ENCODE peak calls at places on chromosomes 13 and 19, in four cellular contexts. I is HFF-Myc, M is tibial nerve, D is lung. G is an unnamed sample.

GRCh38 chr13:51541809-51542258 is 42.4 kb upstream of the WDFY2 start:
- DNase-seq in I (no peak), M (no peak), D (no peak), G (no peak)

GRCh38 chr13:30308548-30308947 is 1.2 kb upstream of the KATNAL1 start:
- DNase-seq in I (no peak), M (no peak), D (peak; percentile 59), G (no peak)

GRCh38 chr19:18239303-18239702 is 13.1 kb upstream of the PDE4C start:
- DNase-seq in I (no peak), M (no peak), D (no peak), G (no peak)

GRCh38 chr19:2554856-2555255 is 78.9 kb downstream of the GADD45B start:
- DNase-seq in I (no peak), M (no peak), D (no peak), G (peak; percentile 50)

GRCh38 chr13:97226788-97227627 is 4.9 kb downstream of the MBNL2 start:
- DNase-seq in I (no peak), M (no peak), D (no peak), G (no peak)

GRCh38 chr13:97212540-97213146 is 9.5 kb upstream of the MBNL2 start:
- DNase-seq in I (no peak), M (no peak), D (no peak), G (no peak)

GRCh38 chr13:112725346-112726017 is 35.6 kb downstream of the ATP11A start:
- DNase-seq in I (no peak), M (no peak), D (no peak), G (no peak)

GRCh38 chr13:74794147-74794546 is 659.9 kb upstream of the KLF12 start:
- DNase-seq in I (no peak), M (no peak), D (no peak), G (no peak)

GRCh38 chr13:101838305-101838835 is 385.9 kb downstream of the ITGBL1 start:
- DNase-seq in I (no peak), M (no peak), D (no peak), G (no peak)

GRCh38 chr13:39656325-39656677 is 839 bp downstream of the COG6 start:
- DNase-seq in I (no peak), M (no peak), D (no peak), G (no peak)

GRCh38 chr13:77310579-77311279 is 16.2 kb downstream of the MYCBP2 start:
- DNase-seq in I (no peak), M (no peak), D (no peak), G (no peak)

GRCh38 chr13:39326471-39326870 is 276.5 kb downstream of the LHFPL6 start:
- DNase-seq in I (no peak), M (no peak), D (no peak), G (no peak)

GRCh38 chr19:3609779-3610719 is 3.4 kb upstream of the TBXA2R start:
- DNase-seq in I (no peak), M (no peak), D (no peak), G (no peak)

DNA sequence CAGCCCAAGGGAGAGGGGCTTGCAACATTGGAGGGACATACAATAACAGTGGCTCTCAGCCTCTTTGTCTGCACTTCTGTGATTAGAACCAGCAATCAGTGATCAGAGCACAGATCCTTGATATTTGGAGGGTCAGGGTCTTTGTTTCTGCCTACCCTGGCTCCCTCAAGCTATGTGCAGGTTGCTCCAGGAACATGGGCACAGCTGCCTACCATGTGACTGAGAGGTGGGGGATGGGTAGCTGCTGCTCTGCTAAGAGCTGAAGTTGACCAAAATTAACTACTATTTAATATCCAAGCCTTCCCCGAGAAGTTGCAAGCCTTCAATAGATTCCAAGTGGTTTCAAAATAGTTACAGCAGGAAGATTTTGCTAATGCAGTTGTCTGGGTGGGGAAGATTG is 202.6 kb downstream of the ZIC5 start:
- DNase-seq in I (no peak), M (no peak), D (no peak), G (no peak)
- TF ChIP-seq CTCF in I (no peak), M (no peak), D (no peak), G (no peak)

GRCh38 chr19:5567360-5567970 is at the start of gene TINCR:
- DNase-seq in I (no peak), M (no peak), D (no peak), G (no peak)
- TF ChIP-seq CTCF in I (no peak), M (no peak), D (no peak), G (peak; percentile 21)

GRCh38 chr19:50878851-50879250 is 5.6 kb downstream of the KLK2 start:
- DNase-seq in I (no peak), M (no peak), D (no peak), G (no peak)

GRCh38 chr19:50880241-50880640 is 7.0 kb downstream of the KLK2 start:
- DNase-seq in I (no peak), M (no peak), D (no peak), G (no peak)

GRCh38 chr19:50877338-50877737 is 4.1 kb downstream of the KLK2 start:
- DNase-seq in I (no peak), M (no peak), D (no peak), G (no peak)

DNA sequence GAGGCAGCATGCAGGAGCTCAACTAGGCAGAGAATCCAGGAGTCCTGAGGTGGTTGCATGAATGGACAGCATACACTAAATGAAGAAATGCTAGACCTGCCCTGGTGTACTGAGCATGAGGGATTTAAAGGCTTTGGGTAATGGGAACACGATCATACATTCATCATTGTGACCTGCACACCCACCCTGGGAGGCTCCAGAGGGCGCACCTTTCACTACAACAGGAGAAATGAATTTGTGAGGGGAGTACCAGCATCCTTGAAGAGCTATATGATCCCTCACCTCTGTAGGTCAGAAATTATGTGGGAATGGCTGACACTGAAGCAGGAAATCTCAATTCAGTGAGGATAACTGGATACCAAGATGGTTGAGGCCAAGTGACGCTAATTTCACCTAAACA is 8.9 kb downstream of the KLK2 start:
- DNase-seq in I (no peak), M (no peak), D (no peak), G (no peak)
- TF ChIP-seq CTCF in I (peak; percentile 8), M (no peak), D (no peak), G (no peak)

DNA sequence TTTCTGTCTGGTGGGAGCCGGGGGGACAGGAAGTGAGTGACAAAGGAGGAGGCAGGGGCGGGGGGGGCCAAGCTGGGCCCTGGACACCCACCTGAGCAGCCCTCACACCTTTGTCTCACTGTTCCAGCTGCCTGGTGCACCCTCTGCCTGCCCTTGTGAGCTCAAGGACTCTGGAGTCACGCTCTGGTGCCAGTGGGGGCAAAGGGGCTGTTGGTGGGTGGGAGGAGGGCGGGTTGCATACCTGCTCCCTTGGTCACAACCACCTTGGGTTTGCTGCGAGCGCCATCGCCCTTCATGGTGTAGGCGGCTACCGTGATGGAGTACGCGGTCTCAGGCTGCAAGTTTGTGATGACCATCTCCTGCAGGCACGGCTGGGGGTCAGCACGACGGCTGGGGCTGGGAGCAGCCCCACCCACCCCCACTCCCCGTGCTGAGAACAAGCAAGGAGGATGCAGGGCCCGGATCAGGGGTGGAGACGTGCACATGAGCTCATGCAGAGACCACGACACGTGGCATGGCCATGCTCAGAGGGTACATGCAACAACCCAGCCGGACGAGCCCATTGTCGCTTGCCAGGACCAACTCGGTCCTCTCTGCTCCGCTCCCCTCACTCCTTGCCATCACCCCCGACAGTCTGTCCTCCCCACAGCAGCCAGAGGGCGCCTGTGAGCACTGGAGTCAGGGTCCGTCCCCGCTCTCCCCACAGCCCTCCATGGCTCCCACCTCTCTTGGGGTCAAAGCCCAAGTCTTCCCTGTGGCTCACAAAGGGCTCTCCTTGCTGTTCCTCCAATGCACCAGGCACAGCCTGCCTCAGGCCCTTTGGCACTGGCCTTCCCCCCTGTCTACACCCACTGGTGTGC is 114.9 kb downstream of the PTPRS start:
- DNase-seq in I (no peak), M (no peak), D (no peak), G (no peak)
- TF ChIP-seq CTCF in I (peak; percentile 66), M (no peak), D (no peak), G (peak; percentile 56)

GRCh38 chr19:19822148-19822429 is 539 bp upstream of the ZNF506 start:
- DNase-seq in I (no peak), M (no peak), D (no peak), G (no peak)

GRCh38 chr19:19820774-19821315 is 705 bp downstream of the ZNF506 start:
- DNase-seq in I (no peak), M (no peak), D (no peak), G (no peak)

GRCh38 chr19:19823916-19824315 is 2.4 kb upstream of the ZNF506 start:
- DNase-seq in I (no peak), M (no peak), D (no peak), G (no peak)

GRCh38 chr19:19817357-19817756 is 4.2 kb downstream of the ZNF506 start:
- DNase-seq in I (no peak), M (no peak), D (no peak), G (no peak)

DNA sequence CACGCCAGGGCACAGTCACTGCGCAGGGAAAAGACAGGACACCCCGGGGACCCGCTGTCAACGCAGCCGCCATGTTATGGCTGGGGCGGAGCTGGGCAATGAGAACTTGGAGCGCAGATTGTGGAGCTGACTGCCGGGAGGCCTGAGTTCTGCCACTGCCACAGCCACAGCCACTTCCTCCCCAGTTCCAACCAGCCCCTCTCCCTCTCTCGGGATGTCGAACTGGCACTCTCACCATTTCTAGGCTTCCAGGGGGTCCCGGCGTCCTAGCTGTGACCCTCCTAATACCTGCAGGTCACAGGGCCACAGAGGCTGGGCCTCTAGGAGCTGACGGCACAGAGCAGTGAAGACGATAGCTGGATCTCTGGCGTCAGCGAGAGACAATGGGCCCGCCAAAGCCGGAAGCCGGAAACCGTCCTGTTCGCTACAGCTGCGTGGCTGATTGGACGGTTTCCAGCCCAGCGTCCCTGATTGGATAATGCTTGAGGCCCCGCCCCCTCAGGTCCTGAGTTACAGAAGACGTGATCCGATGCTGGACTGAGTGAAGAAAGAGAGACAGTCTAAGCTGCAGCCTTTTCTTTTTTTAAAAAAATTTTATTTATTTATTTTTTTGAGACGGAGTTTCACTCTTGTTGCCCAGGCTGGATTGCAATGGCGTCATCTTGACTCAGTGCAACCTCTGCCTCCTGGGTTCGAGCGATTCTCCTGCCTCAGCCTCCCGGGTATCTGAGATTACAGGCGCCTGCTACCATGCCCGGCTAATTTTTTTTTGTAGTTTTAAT is at the start of gene ZNF506:
- DNase-seq in I (peak; percentile 10), M (peak; percentile 100), D (peak; percentile 97), G (peak; percentile 72)
- TF ChIP-seq CTCF in I (no peak), M (no peak), D (no peak), G (no peak)

GRCh38 chr19:15453091-15453498 is 3.3 kb upstream of the WIZ start:
- DNase-seq in I (no peak), M (no peak), D (no peak), G (no peak)

GRCh38 chr19:15455996-15456395 is 6.2 kb upstream of the WIZ start:
- DNase-seq in I (no peak), M (no peak), D (no peak), G (no peak)

GRCh38 chr19:15452111-15453047 is 2.6 kb upstream of the WIZ start:
- DNase-seq in I (no peak), M (peak; percentile 90), D (peak; percentile 87), G (peak; percentile 54)

GRCh38 chr19:15453906-15454305 is 4.2 kb upstream of the WIZ start:
- DNase-seq in I (no peak), M (no peak), D (no peak), G (no peak)

DNA sequence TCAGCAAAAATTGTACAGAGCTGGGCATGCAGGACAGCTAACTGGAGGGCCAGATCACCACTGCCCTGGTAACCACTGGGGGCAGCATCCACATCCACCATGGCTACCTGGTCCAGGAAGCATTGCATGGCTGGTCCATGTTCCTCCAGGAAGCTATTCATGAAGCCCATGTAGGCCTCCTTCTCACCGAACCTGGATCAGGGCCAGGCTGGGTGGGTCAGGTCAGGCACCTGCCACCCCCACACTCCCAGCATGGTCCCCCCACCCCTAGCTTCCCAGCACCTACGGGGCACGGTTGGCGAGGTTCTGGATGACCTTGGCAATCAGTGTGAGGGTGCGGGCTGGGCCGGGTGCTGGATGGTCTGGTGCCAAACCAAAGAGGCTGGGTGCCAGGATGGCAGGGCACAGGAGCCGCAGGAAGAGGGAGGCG is 4.6 kb upstream of the WIZ start:
- DNase-seq in I (no peak), M (no peak), D (no peak), G (no peak)
- TF ChIP-seq CTCF in I (peak; percentile 19), M (no peak), D (no peak), G (peak; percentile 17)

GRCh38 chr19:48490980-48491792 is 20.4 kb downstream of the LMTK3 start:
- DNase-seq in I (no peak), M (no peak), D (no peak), G (no peak)
- TF ChIP-seq CTCF in I (no peak), M (no peak), D (no peak), G (no peak)